ENCODE peak calls at places on chromosomes 16 and 17, in ten cellular contexts. S, H, T, J, W, E, K, U, A and L are unnamed samples.

GRCh38 chr17:79395046-79395445 is 215.8 kb downstream of the RBFOX3 start:
- DNase-seq in U (no peak), T (no peak), W (no peak), K (no peak), A (no peak), S (no peak), J (no peak), E (no peak), H (no peak), L (no peak)

GRCh38 chr16:84922351-84923135 is 88.8 kb downstream of the ZDHHC7 start:
- DNase-seq in T (no peak), E (peak), S (no peak), J (no peak), A (no peak), K (no peak), H (no peak), U (peak), W (no peak), L (no peak)

GRCh38 chr16:68084504-68085258 is 489 bp upstream of the NFATC3 start:
- DNase-seq in E (peak), J (peak), U (peak), S (peak), K (peak), A (peak), T (peak), W (peak), H (no peak), L (peak)

GRCh38 chr17:27602721-27603445 is 28.1 kb upstream of the LGALS9 start:
- DNase-seq in H (no peak), A (peak), S (peak), T (peak), J (peak), U (peak), K (peak), W (peak), E (peak), L (peak)

GRCh38 chr17:7260601-7261376 is 1.5 kb downstream of the CLDN7 start:
- DNase-seq in H (no peak), K (peak), S (peak), J (peak), U (no peak), W (peak), E (peak), A (peak), T (peak), L (peak)

GRCh38 chr16:87924041-87924851 is 12.1 kb downstream of the CA5A start:
- DNase-seq in A (peak), U (no peak), E (no peak), T (no peak), J (peak), S (no peak), H (no peak), K (peak), W (no peak), L (peak)

GRCh38 chr16:69930117-69930776 is 20.9 kb upstream of the CLEC18A start:
- DNase-seq in K (peak), S (no peak), A (peak), T (peak), J (peak), W (peak), E (peak), U (peak), H (no peak), L (peak)

GRCh38 chr17:75602644-75603043 is 15.0 kb downstream of the MYO15B start:
- DNase-seq in J (no peak), K (no peak), S (no peak), H (no peak), U (no peak), A (no peak), T (no peak), E (no peak), W (peak), L (no peak)

GRCh38 chr17:57674894-57675293 is 70.2 kb downstream of the CCDC182 start:
- DNase-seq in E (peak), U (no peak), W (no peak), T (no peak), A (no peak), K (no peak), H (no peak), S (no peak), J (no peak), L (no peak)

GRCh38 chr17:7439462-7440112 is at the start of gene FGF11:
- DNase-seq in W (no peak), K (no peak), E (no peak), A (no peak), J (no peak), H (no peak), U (no peak), S (no peak), T (peak), L (no peak)

GRCh38 chr16:17348042-17348783 is 122.5 kb downstream of the XYLT1 start:
- DNase-seq in H (no peak), U (no peak), W (no peak), T (no peak), A (no peak), J (no peak), K (no peak), S (no peak), E (no peak), L (no peak)

GRCh38 chr16:17346441-17346773 is 124.4 kb downstream of the XYLT1 start:
- DNase-seq in A (no peak), S (no peak), U (no peak), H (no peak), T (no peak), J (no peak), K (no peak), E (no peak), W (no peak), L (no peak)

GRCh38 chr16:17347624-17348023 is 123.1 kb downstream of the XYLT1 start:
- DNase-seq in K (no peak), H (no peak), W (no peak), U (peak), J (no peak), S (no peak), A (no peak), E (no peak), T (no peak), L (no peak)

GRCh38 chr16:17348826-17349225 is 121.9 kb downstream of the XYLT1 start:
- DNase-seq in T (no peak), H (no peak), W (no peak), E (no peak), S (no peak), A (no peak), U (no peak), K (no peak), J (no peak), L (no peak)

GRCh38 chr16:17346774-17347569 is 123.8 kb downstream of the XYLT1 start:
- DNase-seq in W (no peak), S (no peak), H (no peak), T (no peak), U (no peak), J (peak), A (peak), E (no peak), K (no peak), L (no peak)
- TF ChIP-seq CTCF in W (no peak), S (no peak), H (no peak), T (no peak), U (no peak), J (peak), A (no peak), E (no peak), K (no peak), L (no peak)

DNA sequence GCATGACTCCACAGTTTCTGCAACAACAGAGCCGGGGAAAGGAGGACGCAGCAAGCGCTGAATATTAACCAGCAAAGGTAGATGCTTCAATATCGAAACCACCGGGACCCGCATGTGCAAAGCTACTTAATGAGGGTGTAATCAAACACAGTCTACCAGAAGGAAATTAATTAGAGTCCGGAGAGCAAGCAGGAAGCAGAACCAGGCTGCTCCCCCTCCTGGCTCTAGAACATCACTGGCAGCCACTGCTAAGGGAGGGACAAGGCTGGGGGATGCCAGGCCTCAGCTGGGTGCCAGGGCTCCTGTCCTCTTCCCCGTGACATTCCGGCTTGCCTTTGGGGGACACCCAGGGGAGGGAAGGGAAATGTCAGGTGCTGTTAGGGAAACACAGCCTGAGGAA is 21.7 kb downstream of the LRRC75A start:
- DNase-seq in T (no peak), A (no peak), S (peak), K (no peak), U (no peak), E (no peak), W (peak), J (no peak), H (no peak), L (no peak)
- TF ChIP-seq CTCF in T (no peak), A (no peak), S (no peak), K (no peak), U (peak), E (no peak), W (peak), J (no peak), H (no peak), L (no peak)

DNA sequence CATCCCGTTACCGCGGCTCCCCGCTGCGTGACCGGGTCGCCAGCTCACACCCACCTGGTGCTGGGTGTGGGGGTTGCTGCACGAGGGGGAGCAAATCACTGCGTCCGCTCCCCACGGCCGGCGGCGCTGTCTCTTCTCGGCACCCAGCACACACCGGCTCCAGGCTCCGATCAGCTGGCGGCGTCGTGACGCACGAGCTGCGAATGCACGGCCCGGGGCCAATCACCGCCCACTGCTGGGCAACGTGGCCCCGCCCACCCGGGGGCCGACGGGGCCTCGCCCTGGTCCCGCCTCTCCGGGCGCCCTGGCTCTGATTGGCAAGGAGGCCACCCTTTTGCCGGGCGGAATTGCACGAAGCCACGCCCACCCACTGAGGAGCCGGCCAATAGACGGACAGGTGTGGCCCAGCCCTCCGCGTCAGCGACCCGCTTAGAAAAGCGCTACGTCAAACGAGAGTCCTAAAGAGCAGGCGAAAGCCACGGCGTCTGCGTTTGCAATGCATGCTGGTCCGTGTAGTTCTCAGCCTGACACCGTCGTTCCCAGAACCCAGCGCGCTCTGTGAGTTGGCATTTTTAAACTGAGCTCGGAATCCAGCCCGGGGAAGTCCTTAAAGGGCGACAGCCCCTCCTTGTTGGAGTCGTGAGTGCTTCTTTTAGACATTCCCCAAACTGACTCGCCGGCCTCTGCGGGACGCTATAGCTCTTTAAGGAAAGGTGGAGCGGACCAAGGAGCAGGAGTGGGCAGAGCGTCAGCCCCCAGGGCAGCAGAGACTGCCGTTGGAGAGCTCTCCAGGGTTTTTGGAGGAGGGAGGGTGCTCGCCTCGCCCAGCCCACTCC is 6.1 kb upstream of the TLCD2 start:
- DNase-seq in A (peak), S (peak), H (peak), K (peak), U (peak), W (peak), T (peak), E (peak), J (peak), L (peak)
- TF ChIP-seq CTCF in A (peak), S (no peak), H (peak), K (peak), U (peak), W (no peak), T (no peak), E (peak), J (no peak), L (peak)

DNA sequence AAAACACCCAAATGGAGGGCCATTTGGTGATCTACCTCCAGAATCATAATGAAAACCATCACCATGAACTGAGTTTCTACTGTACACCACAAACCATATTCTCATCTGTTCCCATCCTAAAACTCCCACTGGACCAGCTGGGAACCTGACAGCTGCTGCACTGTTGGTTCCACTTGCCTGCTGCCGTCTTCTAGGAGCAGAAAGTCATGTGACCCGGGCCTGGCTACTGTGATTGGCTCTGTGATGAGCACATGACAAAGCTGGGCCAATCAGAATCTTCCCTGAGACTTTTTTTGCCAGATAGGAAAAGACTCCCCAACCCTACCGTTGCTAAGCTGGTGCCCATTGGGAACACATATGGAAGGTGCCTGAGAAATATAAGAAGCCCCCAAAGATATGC is 264.2 kb downstream of the MRTFB start:
- DNase-seq in T (no peak), S (no peak), E (no peak), A (peak), J (no peak), W (no peak), U (no peak), K (no peak), H (no peak), L (no peak)
- TF ChIP-seq CTCF in T (no peak), S (no peak), E (no peak), A (no peak), J (no peak), W (no peak), U (no peak), K (no peak), H (no peak), L (no peak)

GRCh38 chr16:1492923-1493745 is at the start of gene TELO2:
- DNase-seq in K (peak), T (peak), J (peak), E (peak), U (peak), H (peak), A (peak), S (peak), W (peak), L (peak)
- TF ChIP-seq CTCF in K (no peak), T (no peak), J (no peak), E (no peak), U (no peak), H (no peak), A (no peak), S (no peak), W (no peak), L (no peak)

GRCh38 chr17:63445571-63446217 is 412 bp downstream of the CYB561 start:
- DNase-seq in J (peak), E (peak), S (no peak), U (no peak), K (peak), H (no peak), T (peak), A (peak), W (peak), L (peak)

GRCh38 chr17:63447688-63448005 is 1.5 kb upstream of the CYB561 start:
- DNase-seq in U (no peak), W (no peak), S (peak), H (no peak), J (no peak), T (no peak), A (no peak), K (no peak), E (no peak), L (no peak)

GRCh38 chr17:63445065-63445464 is 1.0 kb downstream of the CYB561 start:
- DNase-seq in W (no peak), T (no peak), U (no peak), S (peak), E (no peak), K (no peak), H (no peak), A (no peak), J (no peak), L (no peak)

GRCh38 chr17:63446981-63447687 is 1.0 kb upstream of the CYB561 start:
- DNase-seq in U (no peak), J (no peak), H (no peak), S (peak), E (no peak), T (no peak), A (no peak), K (peak), W (peak), L (no peak)

GRCh38 chr17:63446218-63446980 is at the start of gene CYB561:
- DNase-seq in J (peak), W (no peak), U (peak), H (no peak), T (peak), E (peak), A (peak), K (peak), S (peak), L (peak)
- TF ChIP-seq CTCF in J (peak), W (no peak), U (peak), H (no peak), T (no peak), E (peak), A (peak), K (peak), S (peak), L (no peak)

GRCh38 chr17:42310281-42311156 is 22.2 kb downstream of the STAT5A start:
- DNase-seq in U (no peak), E (no peak), J (no peak), W (peak), H (no peak), S (no peak), K (no peak), T (no peak), A (no peak), L (peak)
- TF ChIP-seq CTCF in U (no peak), E (no peak), J (no peak), W (peak), H (no peak), S (no peak), K (peak), T (no peak), A (no peak), L (no peak)

DNA sequence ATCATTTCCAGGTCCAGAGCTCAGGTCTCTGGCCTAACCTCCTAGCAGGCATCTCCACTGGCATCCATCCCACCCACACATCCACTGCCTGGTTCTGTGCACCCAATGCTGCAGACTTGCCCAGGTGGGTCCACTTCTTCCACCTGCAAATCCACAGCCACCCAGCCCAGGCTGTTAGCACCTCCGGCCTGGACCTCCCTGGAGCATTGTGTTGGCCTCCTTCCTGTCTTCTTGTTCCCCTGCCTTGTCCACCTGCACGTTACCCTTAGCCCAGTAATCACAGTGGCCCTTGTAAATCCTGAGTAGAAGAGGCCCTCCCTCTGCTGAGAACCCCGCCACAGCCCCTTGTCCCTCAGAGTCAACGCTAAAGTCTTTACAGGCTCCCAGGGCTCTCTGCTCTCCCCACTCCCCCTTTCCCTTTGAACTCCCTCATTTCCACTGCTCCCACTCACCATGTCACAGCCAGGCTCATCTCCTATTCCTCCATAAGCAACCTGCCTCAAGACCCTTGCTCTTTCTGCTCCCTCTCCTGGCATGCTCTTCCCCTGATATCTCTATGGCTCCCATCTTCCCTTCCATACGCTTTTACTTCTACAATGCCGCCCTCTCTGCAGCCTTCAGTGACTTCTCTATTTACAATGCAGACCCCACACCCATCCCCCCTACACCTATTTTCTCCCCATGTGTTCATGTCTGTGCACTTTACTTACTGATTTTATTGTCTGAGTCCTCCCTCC is 288.8 kb downstream of the FOXL1 start:
- DNase-seq in T (no peak), K (no peak), A (no peak), S (no peak), E (no peak), H (no peak), U (no peak), J (no peak), W (no peak), L (no peak)
- TF ChIP-seq CTCF in T (no peak), K (no peak), A (no peak), S (no peak), E (no peak), H (no peak), U (no peak), J (no peak), W (no peak), L (no peak)